ENCODE peak calls at places on chromosomes 1 and 21, in eight cellular contexts. F is EL; K is NB4; V is cerebellum; Q is activated CD4-positive, alpha-beta T cell treated with anti-CD3 and anti-CD28 coated beads, Interleukin-2, amount 50 U/mL, for 24 hours; B is cardiac fibroblast; W is WTC11; P is AG08396. X is an unnamed sample.

GRCh38 chr1:13945856-13946255 is 245.9 kb downstream of the PRDM2 start:
- DNase-seq in B (no peak), K (no peak), V (peak; percentile 12), F (no peak), W (no peak), P (no peak), Q (no peak), X (no peak)

GRCh38 chr1:119364640-119365039 is 3.9 kb upstream of the HAO2 start:
- DNase-seq in B (peak; percentile 29), K (no peak), V (no peak), Q (no peak), F (peak; percentile 39), P (no peak), W (no peak), X (no peak)

GRCh38 chr1:18090636-18091035 is 17.0 kb upstream of the IGSF21 start:
- DNase-seq in W (peak; percentile 55), Q (no peak), B (no peak), K (no peak), V (no peak), F (no peak), P (no peak), X (no peak)

GRCh38 chr1:245771521-245772281 is 616.9 kb downstream of the KIF26B start:
- DNase-seq in B (peak; percentile 91), F (peak; percentile 91), W (no peak), P (peak; percentile 71), V (no peak), K (no peak), Q (no peak), X (peak; percentile 62)

GRCh38 chr1:198597690-198598430 is 41.0 kb upstream of the PTPRC start:
- DNase-seq in V (no peak), P (no peak), W (no peak), K (no peak), F (no peak), Q (no peak), B (no peak), X (no peak)

GRCh38 chr1:184634296-184634695 is 120.4 kb downstream of the EDEM3 start:
- DNase-seq in V (no peak), B (no peak), Q (no peak), K (no peak), F (no peak), W (no peak), P (no peak), X (no peak)

GRCh38 chr1:179302076-179302475 is 8.5 kb downstream of the SOAT1 start:
- DNase-seq in K (no peak), V (no peak), W (no peak), B (peak; percentile 18), Q (no peak), F (no peak), P (no peak), X (no peak)

GRCh38 chr21:42618713-42619112 is 34.7 kb upstream of the PDE9A start:
- DNase-seq in V (peak; percentile 40), Q (no peak), W (no peak), F (no peak), K (no peak), B (no peak), P (no peak), X (no peak)

GRCh38 chr1:203692565-203693470 is 66.2 kb downstream of the ATP2B4 start:
- DNase-seq in F (peak; percentile 98), W (no peak), B (peak; percentile 97), K (no peak), V (peak; percentile 75), P (peak; percentile 86), Q (no peak), X (peak; percentile 99)

GRCh38 chr1:192573499-192573898 is 2.1 kb upstream of the RGS1 start:
- DNase-seq in W (no peak), F (peak; percentile 53), B (peak; percentile 66), Q (no peak), V (no peak), K (peak; percentile 27), P (peak; percentile 39), X (no peak)

GRCh38 chr1:154420172-154420571 is 15.0 kb downstream of the IL6R start:
- DNase-seq in V (no peak), B (peak; percentile 97), K (peak; percentile 67), Q (peak; percentile 41), F (peak; percentile 85), W (no peak), P (peak; percentile 72), X (peak; percentile 96)

GRCh38 chr21:43909736-43910455 is 44.9 kb downstream of the AGPAT3 start:
- DNase-seq in K (no peak), P (no peak), V (peak; percentile 53), B (no peak), F (no peak), W (no peak), Q (no peak), X (no peak)

GRCh38 chr1:245118806-245119205 is 36.0 kb upstream of the KIF26B start:
- DNase-seq in F (no peak), W (no peak), P (no peak), Q (no peak), V (no peak), K (no peak), B (no peak), X (no peak)

GRCh38 chr1:221708987-221709386 is 32.9 kb downstream of the DUSP10 start:
- DNase-seq in Q (no peak), W (no peak), F (no peak), P (no peak), V (no peak), B (peak; percentile 87), K (peak; percentile 69), X (peak; percentile 63)

GRCh38 chr1:197910120-197911110 is 6.8 kb upstream of the LHX9 start:
- DNase-seq in B (no peak), Q (no peak), F (no peak), P (no peak), V (no peak), K (no peak), W (no peak), X (no peak)

GRCh38 chr1:159211331-159212136 is 6.9 kb downstream of the ACKR1 start:
- DNase-seq in Q (peak; percentile 43), K (peak; percentile 48), P (peak; percentile 23), B (peak; percentile 40), F (peak; percentile 42), W (peak; percentile 81), V (peak; percentile 65), X (peak; percentile 87)

GRCh38 chr1:26820784-26821269 is 5.7 kb upstream of the ZDHHC18 start:
- DNase-seq in Q (no peak), B (no peak), W (no peak), V (no peak), P (no peak), F (no peak), K (peak; percentile 79), X (no peak)

GRCh38 chr1:226223786-226224244 is 351 bp downstream of the MIXL1 start:
- DNase-seq in W (peak; percentile 69), Q (no peak), F (peak; percentile 16), B (no peak), P (peak; percentile 29), V (no peak), K (no peak), X (no peak)

GRCh38 chr1:15966081-15966955 is 9.6 kb downstream of the ZBTB17 start:
- DNase-seq in P (no peak), V (no peak), F (peak; percentile 58), Q (peak; percentile 83), B (peak; percentile 84), K (peak; percentile 68), W (no peak), X (no peak)

GRCh38 chr1:102100666-102101065 is 103.9 kb upstream of the OLFM3 start:
- DNase-seq in V (no peak), K (no peak), Q (no peak), P (no peak), F (no peak), B (no peak), W (no peak), X (no peak)

GRCh38 chr1:12600880-12601633 is 17.0 kb downstream of the DHRS3 start:
- DNase-seq in W (peak; percentile 71), B (no peak), F (no peak), Q (peak; percentile 21), V (no peak), P (no peak), K (peak; percentile 60), X (peak; percentile 67)

GRCh38 chr1:160550572-160551034 is 27.5 kb upstream of the SLAMF6 start:
- DNase-seq in K (peak; percentile 39), B (no peak), W (peak; percentile 78), P (no peak), V (no peak), Q (peak; percentile 31), F (no peak), X (no peak)

GRCh38 chr21:39088831-39089380 is 94.3 kb downstream of the PSMG1 start:
- DNase-seq in B (peak; percentile 82), P (peak; percentile 72), Q (no peak), K (no peak), W (no peak), V (no peak), F (peak; percentile 73), X (peak; percentile 72)

GRCh38 chr1:245621589-245621988 is 466.8 kb downstream of the KIF26B start:
- DNase-seq in B (no peak), K (no peak), P (no peak), Q (no peak), F (no peak), V (no peak), W (no peak), X (peak; percentile 90)

GRCh38 chr21:41381731-41382130 is 19.9 kb downstream of the MX2 start:
- DNase-seq in V (no peak), B (no peak), Q (no peak), W (no peak), P (no peak), K (no peak), F (peak; percentile 29), X (no peak)

X was measured in MCF 10A.